ENCODE peak calls at places on chromosomes 4 and X, in ten cellular contexts. A is lung; J is CD8-positive, alpha-beta T cell; C is A549; X is neural progenitor cell; O is Peyer's patch; R is ovary; V is AG04450; Q is IMR-90; F is upper lobe of right lung. U is an unnamed sample.

GRCh38 chr4:165810726-165811125 is 62.3 kb upstream of the TLL1 start:
- DNase-seq in X (no peak), J (no peak), O (no peak), V (no peak), F (no peak), R (no peak), C (no peak), A (no peak), Q (no peak), U (no peak)

GRCh38 chr4:108544504-108544903 is 75.9 kb upstream of the RPL34 start:
- DNase-seq in F (no peak), R (no peak), Q (peak; percentile 43), V (no peak), J (no peak), X (no peak), A (no peak), O (no peak), C (no peak), U (no peak)

GRCh38 chr4:158754385-158755180 is 14.2 kb upstream of the FNIP2 start:
- DNase-seq in A (no peak), V (no peak), F (no peak), J (no peak), C (no peak), O (no peak), R (no peak), X (no peak), Q (peak; percentile 70), U (no peak)

GRCh38 chrX:47360423-47361179 is 9.8 kb upstream of the ZNF157 start:
- DNase-seq in O (no peak), C (no peak), X (no peak), A (no peak), J (no peak), Q (no peak), R (no peak), V (no peak), F (no peak), U (no peak)

GRCh38 chr4:36230523-36230922 is 13.8 kb downstream of the ARAP2 start:
- DNase-seq in O (no peak), R (no peak), A (no peak), V (no peak), X (no peak), C (no peak), F (no peak), Q (no peak), J (no peak), U (no peak)

GRCh38 chrX:37644381-37645305 is 40.9 kb upstream of the XK start:
- DNase-seq in A (no peak), X (no peak), Q (no peak), F (no peak), V (no peak), R (no peak), J (no peak), O (no peak), C (no peak), U (no peak)

GRCh38 chr4:96558466-96558865 is 718.6 kb downstream of the PDHA2 start:
- DNase-seq in C (no peak), R (no peak), J (no peak), O (no peak), Q (no peak), V (no peak), F (no peak), A (no peak), X (no peak), U (no peak)

GRCh38 chr4:87849612-87850011 is 16.8 kb downstream of the MEPE start:
- DNase-seq in F (no peak), X (no peak), Q (peak; percentile 11), J (no peak), A (no peak), O (no peak), C (no peak), V (no peak), R (no peak), U (no peak)

GRCh38 chr4:103099691-103100392 is at the start of gene BDH2:
- DNase-seq in F (no peak), X (peak; percentile 92), V (peak; percentile 90), C (peak; percentile 75), O (peak; percentile 29), A (peak; percentile 72), Q (peak; percentile 97), R (peak; percentile 30), J (peak; percentile 47), U (peak; percentile 86)

GRCh38 chrX:73916931-73917657 is 354.1 kb downstream of the CHIC1 start:
- DNase-seq in Q (peak; percentile 91), F (no peak), A (no peak), R (no peak), V (peak; percentile 63), X (peak; percentile 62), J (no peak), C (peak; percentile 41), O (no peak), U (no peak)

GRCh38 chrX:152637649-152638442 is at the start of gene GABRQ:
- DNase-seq in J (no peak), R (no peak), O (no peak), V (no peak), Q (no peak), C (peak; percentile 5), F (peak; percentile 67), A (no peak), X (peak; percentile 93), U (no peak)

GRCh38 chr4:78776031-78776728 is at the start of gene BMP2K:
- DNase-seq in X (peak; percentile 94), F (peak; percentile 93), V (no peak), J (peak; percentile 74), R (peak; percentile 85), Q (peak; percentile 66), O (peak; percentile 76), A (peak; percentile 82), C (peak; percentile 39), U (peak; percentile 86)

GRCh38 chrX:147912093-147912801 is 528 bp downstream of the FMR1 start:
- DNase-seq in F (peak; percentile 68), X (peak; percentile 53), O (peak; percentile 37), V (no peak), J (peak; percentile 34), R (peak; percentile 54), Q (peak; percentile 31), C (peak; percentile 22), A (peak; percentile 35), U (peak; percentile 27)

GRCh38 chr4:116480486-116480990 is 604.8 kb downstream of the TRAM1L1 start:
- DNase-seq in Q (no peak), R (no peak), X (no peak), J (no peak), V (no peak), C (no peak), O (no peak), F (no peak), A (no peak), U (no peak)

GRCh38 chr4:75555294-75556164 is at the start of gene ODAPH:
- DNase-seq in R (no peak), O (peak; percentile 60), Q (peak; percentile 58), J (peak; percentile 12), V (no peak), X (no peak), F (no peak), A (no peak), C (peak; percentile 21), U (no peak)

GRCh38 chr4:128758314-128758922 is 51.1 kb upstream of the JADE1 start:
- DNase-seq in Q (no peak), X (no peak), V (no peak), A (no peak), O (no peak), J (no peak), C (no peak), F (no peak), R (no peak), U (no peak)

GRCh38 chr4:184355111-184355604 is 119.2 kb downstream of the IRF2 start:
- DNase-seq in O (peak; percentile 43), F (no peak), J (no peak), R (no peak), X (no peak), Q (peak; percentile 93), C (no peak), A (peak; percentile 45), V (peak; percentile 54), U (peak; percentile 47)

DNA sequence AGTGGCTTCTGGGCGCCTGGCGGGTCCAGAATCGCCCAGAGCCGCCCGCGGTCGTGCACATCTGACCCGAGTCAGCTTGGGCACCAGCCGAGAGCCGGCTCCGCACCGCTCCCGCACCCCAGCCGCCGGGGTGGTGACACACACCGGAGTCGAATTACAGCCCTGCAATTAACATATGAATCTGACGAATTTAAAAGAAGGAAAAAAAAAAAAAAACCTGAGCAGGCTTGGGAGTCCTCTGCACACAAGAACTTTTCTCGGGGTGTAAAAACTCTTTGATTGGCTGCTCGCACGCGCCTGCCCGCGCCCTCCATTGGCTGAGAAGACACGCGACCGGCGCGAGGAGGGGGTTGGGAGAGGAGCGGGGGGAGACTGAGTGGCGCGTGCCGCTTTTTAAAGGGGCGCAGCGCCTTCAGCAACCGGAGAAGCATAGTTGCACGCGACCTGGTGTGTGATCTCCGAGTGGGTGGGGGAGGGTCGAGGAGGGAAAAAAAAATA is at the start of gene ATOH1:
- DNase-seq in X (peak; percentile 90), J (no peak), A (no peak), C (peak; percentile 18), V (no peak), R (peak; percentile 20), O (no peak), F (peak; percentile 61), Q (no peak), U (no peak)
- H3K27ac ChIP-seq in X (no peak within 1 kb of the TSS), J (no peak within 1 kb of the TSS), A (no peak within 1 kb of the TSS), C (no peak within 1 kb of the TSS), V (no peak within 1 kb of the TSS), R (no peak within 1 kb of the TSS), O (peak within 1 kb of the TSS; percentile 38), F (no peak within 1 kb of the TSS), Q (no peak within 1 kb of the TSS), U (no peak within 1 kb of the TSS)

GRCh38 chr4:120517966-120518365 is 404.6 kb downstream of the PRDM5 start:
- DNase-seq in X (no peak), V (peak; percentile 48), Q (peak; percentile 86), C (peak; percentile 7), A (no peak), F (no peak), R (peak; percentile 14), J (no peak), O (no peak), U (no peak)
- H3K4me3 ChIP-seq in X (no peak overlapping the region), V (peak overlapping the region; percentile 23), Q (peak overlapping the region; percentile 7), C (peak overlapping the region; percentile 19), A (no peak overlapping the region), F (no peak overlapping the region), R (no peak overlapping the region), J (no peak overlapping the region), O (no peak overlapping the region), U (no peak overlapping the region)

GRCh38 chr4:4727536-4727935 is 131.9 kb upstream of the MSX1 start:
- DNase-seq in O (no peak), A (no peak), F (no peak), C (no peak), X (no peak), Q (no peak), J (no peak), V (no peak), R (no peak), U (no peak)
- H3K9me3 ChIP-seq in O (no peaks in the 10 kb centered on the region), A (peaks cover 21% of the 10 kb centered on the region), F (peaks cover 12% of the 10 kb centered on the region), C (peaks cover 8% of the 10 kb centered on the region), X (peaks cover 5% of the 10 kb centered on the region), Q (peaks cover 20% of the 10 kb centered on the region), J (peaks cover 5% of the 10 kb centered on the region), V (peaks cover 27% of the 10 kb centered on the region), R (no peaks in the 10 kb centered on the region), U (peaks cover 39% of the 10 kb centered on the region)

DNA sequence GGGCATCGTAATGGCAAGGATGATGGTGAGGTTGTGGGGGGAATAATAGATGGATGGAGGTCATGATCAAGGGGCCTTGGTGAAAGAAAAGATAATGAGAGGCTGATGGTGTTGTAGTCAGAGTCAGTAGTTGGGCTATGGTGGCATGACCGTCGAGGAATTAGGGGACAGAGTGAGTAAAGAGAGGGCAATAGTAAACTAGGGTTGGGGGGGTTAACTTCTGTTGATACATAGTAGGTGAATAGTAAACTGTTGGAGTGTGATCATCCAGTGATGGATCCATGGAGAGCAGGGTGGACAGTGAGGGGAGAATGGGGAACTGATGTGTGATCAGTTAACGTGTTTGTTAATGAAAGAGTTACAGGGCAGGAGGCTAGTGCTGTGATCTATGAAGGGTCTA is 920 bp downstream of the FTSJ1 start:
- DNase-seq in F (no peak), V (no peak), C (no peak), J (no peak), A (no peak), Q (no peak), R (no peak), O (no peak), X (no peak), U (no peak)
- H3K27ac ChIP-seq in F (peak overlapping the region; percentile 85), V (no peak overlapping the region), C (peak overlapping the region; percentile 95), J (peak overlapping the region; percentile 88), A (no peak overlapping the region), Q (no peak overlapping the region), R (peak overlapping the region; percentile 83), O (peak overlapping the region; percentile 68), X (no peak overlapping the region), U (peak overlapping the region; percentile 93)

U was measured in naive thymus-derived CD4-positive, alpha-beta T cell.